ENCODE peak calls at places on chromosomes 6 and 20, in five cellular contexts. P, X, S, R and M are unnamed samples.

GRCh38 chr6:163180874-163181541 is 233.5 kb upstream of the QKI start:
- DNase-seq in P (peak; percentile 6), X (peak; percentile 57), S (peak; percentile 84), R (peak; percentile 54), M (no peak)

GRCh38 chr6:105272783-105273182 is 93.0 kb upstream of the POPDC3 start:
- DNase-seq in P (no peak), X (peak; percentile 15), S (peak; percentile 50), R (peak; percentile 75), M (no peak)

GRCh38 chr6:107418118-107418517 is 41.2 kb downstream of the PDSS2 start:
- DNase-seq in P (no peak), X (peak; percentile 29), S (peak; percentile 6), R (no peak), M (no peak)

GRCh38 chr20:35269055-35269781 is 8.7 kb downstream of the MMP24OS start:
- DNase-seq in P (no peak), X (peak; percentile 75), S (peak; percentile 90), R (peak; percentile 86), M (no peak)

GRCh38 chr6:35955970-35956369 is 35.1 kb upstream of the SRPK1 start:
- DNase-seq in P (no peak), X (no peak), S (peak; percentile 51), R (no peak), M (no peak)

GRCh38 chr20:36197271-36197670 is 39.0 kb upstream of the AAR2 start:
- DNase-seq in P (no peak), X (no peak), S (no peak), R (no peak), M (no peak)

GRCh38 chr6:152428126-152428525 is 209.0 kb downstream of the SYNE1 start:
- DNase-seq in P (no peak), X (no peak), S (no peak), R (no peak), M (no peak)

GRCh38 chr6:3918474-3918873 is 69.3 kb downstream of the FAM50B start:
- DNase-seq in P (no peak), X (no peak), S (no peak), R (peak; percentile 88), M (no peak)

GRCh38 chr6:133587841-133588240 is 301.1 kb upstream of the TCF21 start:
- DNase-seq in P (no peak), X (peak; percentile 74), S (no peak), R (peak; percentile 21), M (peak; percentile 19)